ENCODE peak calls at places on chromosomes 3 and 15, in seven cellular contexts. One of them, this sample, is unnamed.

GRCh38 chr15:100112061-100112420 is 229.7 kb downstream of the ADAMTS17 start:
- DNase-seq in breast epithelium: peak; percentile 25
- DNase-seq in H9: no peak
- DNase-seq in CD4-positive, alpha-beta T cell: no peak
- DNase-seq in neural progenitor cell: no peak
- DNase-seq in pancreas: no peak
- DNase-seq in epithelial cell of esophagus: no peak
- DNase-seq in this sample: no peak

GRCh38 chr3:97232635-97233034 is 418.2 kb downstream of the EPHA6 start:
- DNase-seq in breast epithelium: peak; percentile 60
- DNase-seq in H9: no peak
- DNase-seq in CD4-positive, alpha-beta T cell: no peak
- DNase-seq in neural progenitor cell: no peak
- DNase-seq in pancreas: no peak
- DNase-seq in epithelial cell of esophagus: peak; percentile 43
- DNase-seq in this sample: no peak

GRCh38 chr15:41283653-41284424 is 48.6 kb downstream of the OIP5 start:
- DNase-seq in breast epithelium: peak; percentile 98
- DNase-seq in H9: peak; percentile 98
- DNase-seq in CD4-positive, alpha-beta T cell: peak; percentile 96
- DNase-seq in neural progenitor cell: peak; percentile 99
- DNase-seq in pancreas: peak; percentile 98
- DNase-seq in epithelial cell of esophagus: peak; percentile 99
- DNase-seq in this sample: peak; percentile 98

GRCh38 chr3:78823434-78823833 is 944.4 kb downstream of the ROBO1 start:
- DNase-seq in breast epithelium: no peak
- DNase-seq in H9: no peak
- DNase-seq in CD4-positive, alpha-beta T cell: no peak
- DNase-seq in neural progenitor cell: no peak
- DNase-seq in pancreas: no peak
- DNase-seq in epithelial cell of esophagus: no peak
- DNase-seq in this sample: no peak

GRCh38 chr15:65767895-65768294 is 24.2 kb downstream of the DENND4A start:
- DNase-seq in breast epithelium: no peak
- DNase-seq in H9: no peak
- DNase-seq in CD4-positive, alpha-beta T cell: no peak
- DNase-seq in neural progenitor cell: no peak
- DNase-seq in pancreas: no peak
- DNase-seq in epithelial cell of esophagus: no peak
- DNase-seq in this sample: no peak

GRCh38 chr3:177050466-177051237 is 146.6 kb downstream of the TBL1XR1 start:
- DNase-seq in breast epithelium: no peak
- DNase-seq in H9: no peak
- DNase-seq in CD4-positive, alpha-beta T cell: no peak
- DNase-seq in neural progenitor cell: peak; percentile 17
- DNase-seq in pancreas: no peak
- DNase-seq in epithelial cell of esophagus: peak; percentile 56
- DNase-seq in this sample: no peak

GRCh38 chr3:28476194-28476593 is 127.6 kb upstream of the AZI2 start:
- DNase-seq in breast epithelium: no peak
- DNase-seq in H9: no peak
- DNase-seq in CD4-positive, alpha-beta T cell: no peak
- DNase-seq in neural progenitor cell: peak; percentile 65
- DNase-seq in pancreas: no peak
- DNase-seq in epithelial cell of esophagus: peak; percentile 64
- DNase-seq in this sample: no peak

GRCh38 chr3:113104746-113105479 is 106.4 kb upstream of the BOC start:
- DNase-seq in breast epithelium: no peak
- DNase-seq in H9: no peak
- DNase-seq in CD4-positive, alpha-beta T cell: no peak
- DNase-seq in neural progenitor cell: peak; percentile 61
- DNase-seq in pancreas: no peak
- DNase-seq in epithelial cell of esophagus: no peak
- DNase-seq in this sample: no peak

GRCh38 chr15:28267727-28268126 is 54.3 kb downstream of the HERC2 start:
- DNase-seq in breast epithelium: no peak
- DNase-seq in H9: no peak
- DNase-seq in CD4-positive, alpha-beta T cell: no peak
- DNase-seq in neural progenitor cell: no peak
- DNase-seq in pancreas: no peak
- DNase-seq in epithelial cell of esophagus: no peak
- DNase-seq in this sample: no peak

GRCh38 chr3:127744216-127744815 is 71.6 kb downstream of the ABTB1 start:
- DNase-seq in breast epithelium: no peak
- DNase-seq in H9: no peak
- DNase-seq in CD4-positive, alpha-beta T cell: no peak
- DNase-seq in neural progenitor cell: no peak
- DNase-seq in pancreas: no peak
- DNase-seq in epithelial cell of esophagus: no peak
- DNase-seq in this sample: no peak

GRCh38 chr15:42955518-42955917 is 34.9 kb upstream of the TTBK2 start:
- DNase-seq in breast epithelium: no peak
- DNase-seq in H9: no peak
- DNase-seq in CD4-positive, alpha-beta T cell: no peak
- DNase-seq in neural progenitor cell: no peak
- DNase-seq in pancreas: no peak
- DNase-seq in epithelial cell of esophagus: peak; percentile 94
- DNase-seq in this sample: no peak

GRCh38 chr3:10010546-10011465 is 15.4 kb upstream of the FANCD2 start:
- DNase-seq in breast epithelium: peak; percentile 98
- DNase-seq in H9: peak; percentile 98
- DNase-seq in CD4-positive, alpha-beta T cell: peak; percentile 73
- DNase-seq in neural progenitor cell: peak; percentile 97
- DNase-seq in pancreas: peak; percentile 99
- DNase-seq in epithelial cell of esophagus: peak; percentile 99
- DNase-seq in this sample: peak; percentile 97

GRCh38 chr15:29050870-29051269 is 165.1 kb downstream of the APBA2 start:
- DNase-seq in breast epithelium: no peak
- DNase-seq in H9: no peak
- DNase-seq in CD4-positive, alpha-beta T cell: no peak
- DNase-seq in neural progenitor cell: no peak
- DNase-seq in pancreas: no peak
- DNase-seq in epithelial cell of esophagus: no peak
- DNase-seq in this sample: no peak

GRCh38 chr3:149581681-149582349 is 76.0 kb downstream of the WWTR1 start:
- DNase-seq in breast epithelium: no peak
- DNase-seq in H9: no peak
- DNase-seq in CD4-positive, alpha-beta T cell: no peak
- DNase-seq in neural progenitor cell: peak; percentile 44
- DNase-seq in pancreas: no peak
- DNase-seq in epithelial cell of esophagus: peak; percentile 91
- DNase-seq in this sample: no peak

GRCh38 chr3:16132926-16133325 is 41.6 kb upstream of the GALNT15 start:
- DNase-seq in breast epithelium: no peak
- DNase-seq in H9: no peak
- DNase-seq in CD4-positive, alpha-beta T cell: no peak
- DNase-seq in neural progenitor cell: no peak
- DNase-seq in pancreas: no peak
- DNase-seq in epithelial cell of esophagus: no peak
- DNase-seq in this sample: no peak

GRCh38 chr3:182083112-182083511 is 371.4 kb downstream of the SOX2 start:
- DNase-seq in breast epithelium: no peak
- DNase-seq in H9: no peak
- DNase-seq in CD4-positive, alpha-beta T cell: no peak
- DNase-seq in neural progenitor cell: no peak
- DNase-seq in pancreas: no peak
- DNase-seq in epithelial cell of esophagus: peak; percentile 58
- DNase-seq in this sample: no peak

GRCh38 chr15:93048759-93049161 is 40.3 kb downstream of the RGMA start:
- DNase-seq in breast epithelium: no peak
- DNase-seq in H9: no peak
- DNase-seq in CD4-positive, alpha-beta T cell: no peak
- DNase-seq in neural progenitor cell: no peak
- DNase-seq in pancreas: no peak
- DNase-seq in epithelial cell of esophagus: peak; percentile 88
- DNase-seq in this sample: no peak

GRCh38 chr15:39918688-39919385 is 1.2 kb downstream of the GPR176 start:
- DNase-seq in breast epithelium: no peak
- DNase-seq in H9: no peak
- DNase-seq in CD4-positive, alpha-beta T cell: no peak
- DNase-seq in neural progenitor cell: no peak
- DNase-seq in pancreas: no peak
- DNase-seq in epithelial cell of esophagus: peak; percentile 54
- DNase-seq in this sample: no peak

GRCh38 chr3:35944915-35945710 is 305.8 kb downstream of the ARPP21 start:
- DNase-seq in breast epithelium: no peak
- DNase-seq in H9: no peak
- DNase-seq in CD4-positive, alpha-beta T cell: no peak
- DNase-seq in neural progenitor cell: no peak
- DNase-seq in pancreas: no peak
- DNase-seq in epithelial cell of esophagus: peak; percentile 80
- DNase-seq in this sample: no peak

GRCh38 chr3:120192159-120192558 is 92.9 kb downstream of the GPR156 start:
- DNase-seq in breast epithelium: no peak
- DNase-seq in H9: no peak
- DNase-seq in CD4-positive, alpha-beta T cell: no peak
- DNase-seq in neural progenitor cell: no peak
- DNase-seq in pancreas: no peak
- DNase-seq in epithelial cell of esophagus: no peak
- DNase-seq in this sample: no peak

GRCh38 chr3:95327478-95327877 is 1264.6 kb downstream of the NSUN3 start:
- DNase-seq in breast epithelium: no peak
- DNase-seq in H9: no peak
- DNase-seq in CD4-positive, alpha-beta T cell: no peak
- DNase-seq in neural progenitor cell: no peak
- DNase-seq in pancreas: no peak
- DNase-seq in epithelial cell of esophagus: no peak
- DNase-seq in this sample: no peak

GRCh38 chr3:142577701-142578308 is 728 bp downstream of the ATR start:
- DNase-seq in breast epithelium: no peak
- DNase-seq in H9: no peak
- DNase-seq in CD4-positive, alpha-beta T cell: no peak
- DNase-seq in neural progenitor cell: no peak
- DNase-seq in pancreas: no peak
- DNase-seq in epithelial cell of esophagus: peak; percentile 14
- DNase-seq in this sample: no peak

GRCh38 chr15:35858707-35859106 is 312.7 kb upstream of the DPH6 start:
- DNase-seq in breast epithelium: no peak
- DNase-seq in H9: no peak
- DNase-seq in CD4-positive, alpha-beta T cell: no peak
- DNase-seq in neural progenitor cell: no peak
- DNase-seq in pancreas: no peak
- DNase-seq in epithelial cell of esophagus: no peak
- DNase-seq in this sample: no peak

GRCh38 chr3:160194438-160194837 is 30.8 kb upstream of the C3orf80 start:
- DNase-seq in breast epithelium: no peak
- DNase-seq in H9: no peak
- DNase-seq in CD4-positive, alpha-beta T cell: no peak
- DNase-seq in neural progenitor cell: no peak
- DNase-seq in pancreas: no peak
- DNase-seq in epithelial cell of esophagus: no peak
- DNase-seq in this sample: no peak

GRCh38 chr3:58683001-58683845 is 16.6 kb upstream of the FAM3D start:
- DNase-seq in breast epithelium: no peak
- DNase-seq in H9: no peak
- DNase-seq in CD4-positive, alpha-beta T cell: no peak
- DNase-seq in neural progenitor cell: no peak
- DNase-seq in pancreas: no peak
- DNase-seq in epithelial cell of esophagus: peak; percentile 5
- DNase-seq in this sample: no peak

GRCh38 chr15:89807689-89808088 is 7.0 kb downstream of the ANPEP start:
- DNase-seq in breast epithelium: no peak
- DNase-seq in H9: no peak
- DNase-seq in CD4-positive, alpha-beta T cell: no peak
- DNase-seq in neural progenitor cell: no peak
- DNase-seq in pancreas: no peak
- DNase-seq in epithelial cell of esophagus: no peak
- DNase-seq in this sample: no peak
- TF ChIP-seq CTCF in breast epithelium: no peak
- TF ChIP-seq CTCF in H9: no peak
- TF ChIP-seq CTCF in CD4-positive, alpha-beta T cell: no peak
- TF ChIP-seq CTCF in neural progenitor cell: no peak
- TF ChIP-seq CTCF in pancreas: no peak
- TF ChIP-seq CTCF in epithelial cell of esophagus: no peak
- TF ChIP-seq CTCF in this sample: no peak

DNA sequence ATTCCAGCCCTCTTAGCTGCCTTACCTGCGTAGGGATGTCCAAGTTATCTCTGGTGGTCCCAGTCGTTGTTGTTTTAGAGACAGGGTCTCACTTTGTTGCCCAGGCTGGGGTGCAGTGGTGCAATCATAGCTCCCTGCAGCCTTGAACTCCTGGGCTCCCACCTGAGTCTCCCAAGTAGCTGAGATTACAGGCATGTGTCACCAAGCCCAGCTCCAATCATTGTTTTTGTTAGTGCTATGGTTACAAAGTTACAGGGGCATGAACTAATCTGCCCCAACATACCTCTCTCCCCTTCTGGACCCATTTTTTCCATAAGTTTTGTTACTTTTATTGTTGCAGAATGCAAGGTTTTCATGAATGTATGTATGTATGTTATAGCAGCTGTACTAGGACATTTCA is 54.7 kb downstream of the CTDSPL2 start:
- DNase-seq in breast epithelium: no peak
- DNase-seq in H9: no peak
- DNase-seq in CD4-positive, alpha-beta T cell: no peak
- DNase-seq in neural progenitor cell: no peak
- DNase-seq in pancreas: no peak
- DNase-seq in epithelial cell of esophagus: no peak
- DNase-seq in this sample: no peak
- TF ChIP-seq CTCF in breast epithelium: no peak
- TF ChIP-seq CTCF in H9: no peak
- TF ChIP-seq CTCF in CD4-positive, alpha-beta T cell: no peak
- TF ChIP-seq CTCF in neural progenitor cell: no peak
- TF ChIP-seq CTCF in pancreas: no peak
- TF ChIP-seq CTCF in epithelial cell of esophagus: no peak
- TF ChIP-seq CTCF in this sample: no peak

DNA sequence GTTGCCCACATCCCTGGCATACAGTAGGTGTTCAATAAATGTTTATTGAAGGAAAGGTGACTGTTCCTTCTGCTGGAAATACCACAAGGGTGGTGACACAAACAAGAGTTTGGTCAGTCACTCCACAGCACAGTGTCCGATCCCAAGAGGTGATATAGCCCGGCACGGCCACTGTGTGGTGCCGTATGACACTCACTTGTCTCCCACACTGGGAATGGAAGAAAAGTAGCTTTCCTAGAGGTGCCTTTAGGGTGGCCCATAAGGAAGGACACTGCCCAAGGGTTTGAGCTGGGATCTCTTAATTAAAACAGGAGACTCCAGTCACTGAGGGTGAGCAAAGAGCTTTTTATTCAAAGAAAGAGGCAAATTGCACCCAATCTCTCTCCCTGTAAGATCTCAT is 40.5 kb downstream of the TGM4 start:
- DNase-seq in breast epithelium: no peak
- DNase-seq in H9: no peak
- DNase-seq in CD4-positive, alpha-beta T cell: no peak
- DNase-seq in neural progenitor cell: peak; percentile 50
- DNase-seq in pancreas: no peak
- DNase-seq in epithelial cell of esophagus: peak; percentile 43
- DNase-seq in this sample: no peak
- TF ChIP-seq CTCF in breast epithelium: no peak
- TF ChIP-seq CTCF in H9: peak; percentile 57
- TF ChIP-seq CTCF in CD4-positive, alpha-beta T cell: no peak
- TF ChIP-seq CTCF in neural progenitor cell: peak; percentile 43
- TF ChIP-seq CTCF in pancreas: no peak
- TF ChIP-seq CTCF in epithelial cell of esophagus: peak; percentile 58
- TF ChIP-seq CTCF in this sample: no peak

DNA sequence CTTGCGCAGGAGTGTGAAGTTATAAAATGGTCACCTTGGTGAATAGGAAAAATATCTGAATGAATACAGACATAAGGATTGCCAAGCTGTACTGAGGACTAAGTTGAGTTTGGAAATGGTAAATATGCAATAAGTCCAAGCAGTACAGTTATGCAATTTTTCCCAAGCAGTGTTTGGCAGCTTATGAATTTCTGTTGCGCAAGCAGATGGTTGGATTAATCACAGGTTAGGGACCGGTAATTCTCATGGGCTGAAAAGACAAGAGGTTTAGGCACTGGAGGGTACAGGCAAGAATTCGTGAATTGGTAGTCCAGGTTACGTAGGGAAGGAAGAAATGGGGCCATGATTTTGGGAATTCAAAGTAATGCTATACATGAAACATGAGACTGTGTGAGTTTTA is 210.3 kb downstream of the RAP2B start:
- DNase-seq in breast epithelium: no peak
- DNase-seq in H9: no peak
- DNase-seq in CD4-positive, alpha-beta T cell: no peak
- DNase-seq in neural progenitor cell: no peak
- DNase-seq in pancreas: no peak
- DNase-seq in epithelial cell of esophagus: peak; percentile 93
- DNase-seq in this sample: no peak
- TF ChIP-seq CTCF in breast epithelium: no peak
- TF ChIP-seq CTCF in H9: no peak
- TF ChIP-seq CTCF in CD4-positive, alpha-beta T cell: no peak
- TF ChIP-seq CTCF in neural progenitor cell: no peak
- TF ChIP-seq CTCF in pancreas: no peak
- TF ChIP-seq CTCF in epithelial cell of esophagus: no peak
- TF ChIP-seq CTCF in this sample: no peak

This sample was measured in CD14-positive monocyte.